ENCODE peak calls at places on chromosomes 12 and 14, in four cellular contexts. W is mesenchymal stem cell, N is mammary epithelial cell, H is H1. U is an unnamed sample.

GRCh38 chr14:89617471-89618291 is 200.6 kb upstream of the FOXN3 start:
- DNase-seq in W (peak), N (no peak), H (no peak), U (peak)

GRCh38 chr12:104350211-104350908 is 46.8 kb downstream of the EID3 start:
- DNase-seq in W (no peak), N (no peak), H (no peak), U (no peak)

GRCh38 chr12:132517740-132518100 is 27.8 kb downstream of the FBRSL1 start:
- DNase-seq in W (no peak), N (no peak), H (no peak), U (no peak)

GRCh38 chr12:46659844-46660243 is 166.0 kb downstream of the SLC38A4 start:
- DNase-seq in W (peak), N (no peak), H (no peak), U (no peak)

GRCh38 chr12:93943766-93944165 is 204.6 kb upstream of the PLXNC1 start:
- DNase-seq in W (no peak), N (peak), H (no peak), U (peak)

GRCh38 chr12:13465641-13466040 is 269.1 kb downstream of the EMP1 start:
- DNase-seq in W (no peak), N (no peak), H (no peak), U (no peak)

GRCh38 chr14:92538412-92539017 is 24.9 kb downstream of the RIN3 start:
- DNase-seq in W (no peak), N (no peak), H (no peak), U (no peak)

GRCh38 chr12:130429656-130430505 is 92.2 kb downstream of the PIWIL1 start:
- DNase-seq in W (no peak), N (no peak), H (no peak), U (no peak)

GRCh38 chr14:38143651-38144505 is 63.8 kb upstream of the SSTR1 start:
- DNase-seq in W (peak), N (no peak), H (no peak), U (peak)

GRCh38 chr12:89949457-89950195 is 241.0 kb upstream of the ATP2B1 start:
- DNase-seq in W (peak), N (peak), H (no peak), U (peak)

GRCh38 chr12:47874316-47874715 is 30.5 kb downstream of the VDR start:
- DNase-seq in W (no peak), N (no peak), H (no peak), U (no peak)

GRCh38 chr12:117469883-117470483 is 108.6 kb upstream of the NOS1 start:
- DNase-seq in W (no peak), N (no peak), H (no peak), U (no peak)

GRCh38 chr12:104505095-104505819 is 48.5 kb downstream of the CHST11 start:
- DNase-seq in W (no peak), N (no peak), H (no peak), U (no peak)

GRCh38 chr12:69916541-69917270 is 91.7 kb downstream of the MYRFL start:
- DNase-seq in W (peak), N (no peak), H (no peak), U (no peak)

GRCh38 chr14:70186826-70187483 is 1.8 kb downstream of the SLC8A3 start:
- DNase-seq in W (no peak), N (no peak), H (no peak), U (no peak)

GRCh38 chr12:57518920-57519757 is 1.2 kb downstream of the DDIT3 start:
- DNase-seq in W (peak), N (peak), H (no peak), U (no peak)

DNA sequence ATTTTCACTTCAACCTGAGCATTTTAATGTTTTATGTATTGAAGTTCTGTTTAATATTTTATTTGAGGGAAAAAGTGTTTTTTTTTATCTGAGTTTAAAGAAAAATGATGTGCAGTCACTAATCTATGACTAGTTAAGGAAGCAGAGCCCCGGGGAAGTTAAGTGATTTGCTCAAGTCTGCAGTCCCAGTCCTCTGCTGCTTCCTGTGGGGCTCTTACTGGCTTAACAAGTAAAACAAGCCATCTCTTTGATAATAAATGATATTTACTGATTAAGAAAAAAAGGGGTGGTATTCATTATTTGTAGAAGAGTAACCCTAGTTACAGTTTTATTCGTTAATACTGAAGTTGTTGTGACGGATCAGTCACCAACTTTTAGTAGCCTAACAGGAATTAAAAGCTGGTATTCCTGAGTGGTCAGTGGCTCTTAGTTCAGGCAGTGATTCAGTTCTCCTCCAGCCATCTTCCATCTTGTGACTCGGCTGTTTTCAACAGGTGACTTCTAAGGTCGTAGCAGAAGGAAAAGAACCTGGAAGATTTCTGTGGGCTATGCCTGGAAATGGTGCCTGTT is 21.7 kb downstream of the BICDL1 start:
- DNase-seq in W (no peak), N (no peak), H (no peak), U (no peak)
- H2AFZ ChIP-seq in W (no peak), N (no peak), H (no peak), U (no peak)

GRCh38 chr14:85528080-85528881 is 1.7 kb upstream of the FLRT2 start:
- DNase-seq in W (peak), N (peak), H (no peak), U (peak)
- H3K27ac ChIP-seq in W (peak), N (peak), H (no peak), U (peak)

GRCh38 chr14:102754370-102755262 is 22.6 kb upstream of the TRAF3 start:
- DNase-seq in W (no peak), N (no peak), H (no peak), U (no peak)
- H2AFZ ChIP-seq in W (no peak), N (no peak), H (no peak), U (no peak)

GRCh38 chr12:6224550-6224949 is 24.4 kb downstream of the CD9 start:
- DNase-seq in W (no peak), N (peak), H (no peak), U (peak)

GRCh38 chr12:6225630-6226001 is 25.4 kb downstream of the CD9 start:
- DNase-seq in W (no peak), N (no peak), H (no peak), U (peak)

GRCh38 chr12:6221146-6221545 is 20.9 kb downstream of the CD9 start:
- DNase-seq in W (no peak), N (no peak), H (no peak), U (no peak)

GRCh38 chr12:6222009-6222702 is 22.0 kb downstream of the CD9 start:
- DNase-seq in W (peak), N (no peak), H (no peak), U (no peak)

GRCh38 chr12:6223545-6223944 is 23.3 kb downstream of the CD9 start:
- DNase-seq in W (no peak), N (no peak), H (no peak), U (no peak)
- H3K27ac ChIP-seq in W (no peak), N (peak), H (no peak), U (no peak)

GRCh38 chr14:58863576-58864345 is 226.0 kb downstream of the DACT1 start:
- DNase-seq in W (peak), N (no peak), H (no peak), U (no peak)
- H2AFZ ChIP-seq in W (no peak), N (no peak), H (no peak), U (no peak)

GRCh38 chr14:104786091-104786586 is 9.4 kb downstream of the AKT1 start:
- DNase-seq in W (no peak), N (no peak), H (no peak), U (no peak)
- H3K27ac ChIP-seq in W (no peak), N (no peak), H (no peak), U (no peak)

U was measured in astrocyte.